ENCODE peak calls at places on chromosome 21, in ten cellular contexts. U, M, D, J, T, X, I, B, V and C are unnamed samples.

GRCh38 chr21:34688145-34688544 is 19.4 kb downstream of the CLIC6 start:
- DNase-seq in U (no peak), M (no peak), D (no peak), J (no peak), T (peak), X (peak), I (no peak), B (no peak), V (no peak), C (no peak)

GRCh38 chr21:44079846-44080245 is 27.4 kb upstream of the PWP2 start:
- DNase-seq in U (no peak), M (no peak), D (no peak), J (no peak), T (no peak), X (no peak), I (no peak), B (no peak), V (no peak), C (no peak)

GRCh38 chr21:45999581-46000181 is 18.1 kb downstream of the COL6A1 start:
- DNase-seq in U (no peak), M (no peak), D (no peak), J (no peak), T (no peak), X (no peak), I (no peak), B (peak), V (no peak), C (no peak)

GRCh38 chr21:44800103-44800502 is 1.5 kb downstream of the UBE2G2 start:
- DNase-seq in U (peak), M (no peak), D (no peak), J (no peak), T (peak), X (no peak), I (no peak), B (no peak), V (no peak), C (no peak)

GRCh38 chr21:34922487-34922886 is 126.6 kb downstream of the RUNX1 start:
- DNase-seq in U (no peak), M (no peak), D (no peak), J (no peak), T (no peak), X (no peak), I (no peak), B (no peak), V (no peak), C (no peak)

GRCh38 chr21:45153358-45154318 is 79.3 kb downstream of the ADARB1 start:
- DNase-seq in U (no peak), M (no peak), D (peak), J (no peak), T (no peak), X (no peak), I (no peak), B (no peak), V (no peak), C (no peak)

GRCh38 chr21:37551406-37552355 is 185.1 kb downstream of the DYRK1A start:
- DNase-seq in U (peak), M (no peak), D (no peak), J (no peak), T (no peak), X (no peak), I (no peak), B (no peak), V (no peak), C (no peak)

GRCh38 chr21:37915941-37916794 is at the start of gene KCNJ6:
- DNase-seq in U (no peak), M (peak), D (no peak), J (no peak), T (peak), X (peak), I (no peak), B (peak), V (no peak), C (no peak)

GRCh38 chr21:41825216-41825615 is 53.9 kb downstream of the PRDM15 start:
- DNase-seq in U (no peak), M (no peak), D (no peak), J (no peak), T (no peak), X (no peak), I (no peak), B (no peak), V (no peak), C (no peak)

GRCh38 chr21:34887729-34888568 is 161.2 kb downstream of the RUNX1 start:
- DNase-seq in U (peak), M (no peak), D (peak), J (peak), T (no peak), X (peak), I (peak), B (peak), V (peak), C (peak)